ENCODE peak calls at places on chromosome 2, in ten cellular contexts. K is M059J; G is central memory CD4-positive, alpha-beta T cell; F is epithelial cell of proximal tubule; M is CD4-positive, alpha-beta memory T cell; C is iPS DF 6.9; S is memory B cell; W is CD4-positive, alpha-beta T cell; U is NAMALWA; I is omental fat pad. E is an unnamed sample.

GRCh38 chr2:236616031-236616430 is 46.4 kb downstream of the ACKR3 start:
- DNase-seq in K (no peak), G (no peak), F (no peak), M (no peak), C (no peak), S (no peak), W (no peak), U (no peak), I (no peak), E (no peak)

GRCh38 chr2:191927991-191928390 is 81.1 kb upstream of the CAVIN2 start:
- DNase-seq in K (peak), G (no peak), F (peak), M (no peak), C (no peak), S (no peak), W (no peak), U (no peak), I (no peak), E (no peak)

GRCh38 chr2:225932741-225933413 is 533.4 kb downstream of the NYAP2 start:
- DNase-seq in K (peak), G (no peak), F (no peak), M (no peak), C (no peak), S (no peak), W (no peak), U (no peak), I (no peak), E (no peak)

GRCh38 chr2:7878786-7879515 is 802.9 kb upstream of the ID2 start:
- DNase-seq in K (no peak), G (no peak), F (no peak), M (no peak), C (peak), S (no peak), W (no peak), U (no peak), I (no peak), E (no peak)

GRCh38 chr2:218754201-218754600 is 27.7 kb upstream of the CYP27A1 start:
- DNase-seq in K (no peak), G (no peak), F (no peak), M (no peak), C (no peak), S (no peak), W (no peak), U (no peak), I (no peak), E (no peak)

GRCh38 chr2:11234309-11234708 is 79.0 kb downstream of the SLC66A3 start:
- DNase-seq in K (peak), G (no peak), F (no peak), M (peak), C (no peak), S (no peak), W (no peak), U (peak), I (no peak), E (peak)

GRCh38 chr2:98468621-98469236 is 24.1 kb downstream of the INPP4A start:
- DNase-seq in K (peak), G (no peak), F (no peak), M (no peak), C (no peak), S (no peak), W (no peak), U (no peak), I (no peak), E (peak)

GRCh38 chr2:82796132-82796531 is 1662.9 kb downstream of the SUCLG1 start:
- DNase-seq in K (no peak), G (no peak), F (no peak), M (no peak), C (no peak), S (no peak), W (no peak), U (no peak), I (no peak), E (peak)

GRCh38 chr2:145412155-145412554 is 892.2 kb upstream of the ZEB2 start:
- DNase-seq in K (no peak), G (no peak), F (no peak), M (no peak), C (no peak), S (no peak), W (no peak), U (peak), I (no peak), E (no peak)

GRCh38 chr2:34012728-34013302 is 413.7 kb upstream of the FAM98A start:
- DNase-seq in K (peak), G (no peak), F (peak), M (no peak), C (peak), S (no peak), W (no peak), U (peak), I (no peak), E (peak)

GRCh38 chr2:39431592-39432316 is 5.3 kb downstream of the MAP4K3 start:
- DNase-seq in K (peak), G (no peak), F (no peak), M (peak), C (no peak), S (no peak), W (no peak), U (no peak), I (no peak), E (peak)

GRCh38 chr2:102886216-102886893 is 124.5 kb downstream of the TMEM182 start:
- DNase-seq in K (no peak), G (no peak), F (no peak), M (no peak), C (no peak), S (no peak), W (no peak), U (no peak), I (no peak), E (no peak)

GRCh38 chr2:74488643-74489481 is 6.0 kb downstream of the TTC31 start:
- DNase-seq in K (no peak), G (no peak), F (no peak), M (no peak), C (no peak), S (no peak), W (no peak), U (no peak), I (no peak), E (no peak)

GRCh38 chr2:61471905-61472805 is 1.3 kb upstream of the USP34 start:
- DNase-seq in K (peak), G (no peak), F (no peak), M (no peak), C (no peak), S (peak), W (peak), U (peak), I (no peak), E (peak)

GRCh38 chr2:81852651-81853050 is 1548.1 kb upstream of the LRRTM1 start:
- DNase-seq in K (no peak), G (no peak), F (no peak), M (no peak), C (no peak), S (no peak), W (no peak), U (no peak), I (no peak), E (no peak)

GRCh38 chr2:164655750-164656149 is 34.5 kb upstream of the GRB14 start:
- DNase-seq in K (peak), G (no peak), F (no peak), M (no peak), C (no peak), S (no peak), W (no peak), U (no peak), I (no peak), E (peak)

GRCh38 chr2:148888003-148888501 is 13.0 kb downstream of the KIF5C start:
- DNase-seq in K (no peak), G (no peak), F (no peak), M (peak), C (no peak), S (no peak), W (no peak), U (no peak), I (no peak), E (no peak)

GRCh38 chr2:42767899-42768705 is 4.2 kb upstream of the OXER1 start:
- DNase-seq in K (peak), G (no peak), F (no peak), M (no peak), C (no peak), S (no peak), W (no peak), U (no peak), I (no peak), E (no peak)